ENCODE peak calls at places on chromosomes 3 and 15, in eight cellular contexts. O, B, F, Q, T, A, E and P are unnamed samples.

GRCh38 chr3:149167898-149168297 is 38.5 kb downstream of the HPS3 start:
- DNase-seq in A (no peak), O (no peak), E (no peak), F (no peak), T (no peak), B (no peak), Q (no peak), P (no peak)

GRCh38 chr3:66487475-66487874 is 13.3 kb downstream of the LRIG1 start:
- DNase-seq in O (no peak), F (no peak), E (peak; percentile 65), T (peak; percentile 56), B (peak; percentile 55), Q (no peak), A (no peak), P (no peak)

GRCh38 chr3:14885307-14885706 is 62.1 kb upstream of the NR2C2 start:
- DNase-seq in E (no peak), B (no peak), O (no peak), Q (no peak), T (no peak), F (no peak), A (no peak), P (no peak)

GRCh38 chr15:80556694-80557367 is 138.3 kb upstream of the ABHD17C start:
- DNase-seq in Q (no peak), T (no peak), F (no peak), E (peak; percentile 18), O (peak; percentile 62), A (no peak), B (no peak), P (no peak)

GRCh38 chr3:42277676-42278075 is 11.7 kb upstream of the CCK start:
- DNase-seq in E (no peak), Q (no peak), A (no peak), F (no peak), B (no peak), O (peak; percentile 38), T (no peak), P (no peak)

GRCh38 chr15:80577552-80578205 is 117.4 kb upstream of the ABHD17C start:
- DNase-seq in O (no peak), B (no peak), F (no peak), Q (no peak), E (no peak), T (no peak), A (peak; percentile 30), P (no peak)

GRCh38 chr3:57446318-57446841 is 97.8 kb downstream of the DNAH12 start:
- DNase-seq in T (peak; percentile 73), A (no peak), O (no peak), B (peak; percentile 71), E (no peak), F (no peak), Q (peak; percentile 4), P (no peak)

GRCh38 chr3:43531835-43532234 is 90.0 kb downstream of the ANO10 start:
- DNase-seq in F (no peak), E (peak; percentile 78), B (peak; percentile 39), T (peak; percentile 74), A (no peak), O (no peak), Q (no peak), P (no peak)

GRCh38 chr3:46566040-46566631 is at the start of gene LRRC2:
- DNase-seq in T (peak; percentile 73), A (peak; percentile 74), B (peak; percentile 71), E (peak; percentile 76), Q (peak; percentile 27), O (peak; percentile 52), F (peak; percentile 57), P (no peak)

GRCh38 chr15:55253580-55253979 is 36.0 kb downstream of the RAB27A start:
- DNase-seq in Q (peak; percentile 64), B (peak; percentile 88), O (no peak), E (peak; percentile 89), T (peak; percentile 75), F (no peak), A (no peak), P (no peak)

GRCh38 chr3:73225161-73225861 is 163.9 kb downstream of the EBLN2 start:
- DNase-seq in F (no peak), Q (no peak), E (no peak), A (no peak), O (no peak), T (no peak), B (no peak), P (no peak)

GRCh38 chr3:107212709-107213664 is 164.3 kb upstream of the CCDC54 start:
- DNase-seq in O (no peak), F (no peak), B (peak; percentile 60), T (no peak), A (no peak), Q (no peak), E (peak; percentile 15), P (no peak)

GRCh38 chr3:10142707-10143560 is 1.4 kb downstream of the VHL start:
- DNase-seq in B (peak; percentile 23), E (no peak), T (no peak), F (no peak), O (no peak), Q (no peak), A (no peak), P (no peak)

GRCh38 chr15:29141908-29142747 is 127.5 kb downstream of the NSMCE3 start:
- DNase-seq in O (no peak), T (no peak), Q (no peak), E (no peak), A (no peak), B (no peak), F (peak; percentile 30), P (peak; percentile 42)

GRCh38 chr15:52438047-52438446 is 90.6 kb downstream of the MYO5A start:
- DNase-seq in F (no peak), O (no peak), A (no peak), E (peak; percentile 7), T (no peak), Q (no peak), B (no peak), P (no peak)

GRCh38 chr15:65077981-65078352 is 1.4 kb downstream of the KBTBD13 start:
- DNase-seq in T (peak; percentile 82), F (peak; percentile 90), A (peak; percentile 89), B (peak; percentile 67), O (peak; percentile 31), Q (no peak), E (no peak), P (no peak)
- TF ChIP-seq CTCF in T (peak; percentile 65), F (peak; percentile 65), A (peak; percentile 52), B (peak; percentile 80), O (peak; percentile 69), Q (peak; percentile 61), E (peak; percentile 13), P (peak; percentile 62)

GRCh38 chr3:189508784-189509489 is 122.3 kb upstream of the TP63 start:
- DNase-seq in O (no peak), T (no peak), E (no peak), B (no peak), A (no peak), Q (peak; percentile 34), F (no peak), P (no peak)

GRCh38 chr3:189515916-189516531 is 115.2 kb upstream of the TP63 start:
- DNase-seq in B (no peak), T (no peak), E (no peak), Q (no peak), O (no peak), A (no peak), F (no peak), P (no peak)

GRCh38 chr3:189513281-189514151 is 117.7 kb upstream of the TP63 start:
- DNase-seq in F (peak; percentile 67), A (no peak), Q (no peak), T (no peak), O (no peak), B (no peak), E (no peak), P (no peak)

GRCh38 chr3:189512824-189513223 is 118.4 kb upstream of the TP63 start:
- DNase-seq in B (no peak), E (no peak), O (no peak), F (no peak), Q (no peak), T (no peak), A (no peak), P (no peak)

GRCh38 chr3:189512039-189512438 is 119.2 kb upstream of the TP63 start:
- DNase-seq in E (no peak), Q (no peak), F (no peak), O (no peak), A (no peak), B (no peak), T (no peak), P (no peak)
- TF ChIP-seq CTCF in E (no peak), Q (no peak), F (no peak), O (no peak), A (no peak), B (no peak), T (no peak), P (no peak)

GRCh38 chr15:62066663-62067447 is at the start of gene C2CD4A:
- DNase-seq in T (peak; percentile 73), B (peak; percentile 54), Q (no peak), E (peak; percentile 42), F (peak; percentile 85), A (peak; percentile 79), O (peak; percentile 91), P (peak; percentile 76)
- TF ChIP-seq CTCF in T (peak; percentile 8), B (peak; percentile 44), Q (no peak), E (peak; percentile 12), F (no peak), A (peak; percentile 11), O (peak; percentile 22), P (peak; percentile 47)

GRCh38 chr3:126212629-126213375 is 32.4 kb upstream of the ALDH1L1 start:
- DNase-seq in E (peak; percentile 12), B (peak; percentile 64), Q (no peak), A (peak; percentile 72), F (peak; percentile 33), T (peak; percentile 87), O (peak; percentile 77), P (peak; percentile 79)
- TF ChIP-seq CTCF in E (peak; percentile 15), B (peak; percentile 34), Q (peak; percentile 38), A (peak; percentile 14), F (no peak), T (peak; percentile 40), O (peak; percentile 47), P (peak; percentile 68)